ENCODE peak calls at places on chromosomes 4 and X, in six cellular contexts. X is posterior cingulate gyrus, Z is neural crest cell, S is AG08396, K is GM13977, H is iPS DF 19.7. Y is an unnamed sample.
A peak's percentile ranks its signal among the peaks of the same experiment; 100 is the strongest.

GRCh38 chr4:186095406-186095805 is 9.1 kb upstream of the FAM149A start:
- DNase-seq in X (no peak), Z (no peak), S (no peak), K (no peak), H (no peak), Y (no peak)

GRCh38 chrX:124010157-124010556 is 48.7 kb downstream of the STAG2 start:
- DNase-seq in X (no peak), Z (no peak), S (no peak), K (no peak), H (no peak), Y (no peak)

GRCh38 chrX:125205084-125205917 is 114.4 kb upstream of the TEX13C start:
- DNase-seq in X (peak; percentile 43), Z (peak; percentile 64), S (peak; percentile 17), K (peak; percentile 12), H (peak; percentile 60), Y (peak; percentile 54)

GRCh38 chr4:2135083-2135482 is 76.0 kb downstream of the NAT8L start:
- DNase-seq in X (no peak), Z (no peak), S (peak; percentile 33), K (peak; percentile 35), H (no peak), Y (peak; percentile 83)

GRCh38 chr4:6380746-6381411 is 91.5 kb downstream of the PPP2R2C start:
- DNase-seq in X (no peak), Z (no peak), S (no peak), K (no peak), H (no peak), Y (no peak)

GRCh38 chr4:10762541-10762940 is 78.0 kb upstream of the CLNK start:
- DNase-seq in X (no peak), Z (no peak), S (peak; percentile 23), K (no peak), H (no peak), Y (no peak)

GRCh38 chrX:103774070-103774642 is 2.5 kb upstream of the PLP1 start:
- DNase-seq in X (no peak), Z (no peak), S (peak; percentile 32), K (no peak), H (no peak), Y (peak; percentile 26)

GRCh38 chr4:185479507-185479971 is 8.0 kb upstream of the CCDC110 start:
- DNase-seq in X (no peak), Z (no peak), S (no peak), K (peak; percentile 71), H (no peak), Y (no peak)

GRCh38 chrX:134669378-134670098 is 11.3 kb upstream of the PLAC1 start:
- DNase-seq in X (no peak), Z (no peak), S (peak; percentile 83), K (no peak), H (no peak), Y (no peak)

GRCh38 chrX:41600266-41600665 is 88.5 kb upstream of the GPR34 start:
- DNase-seq in X (no peak), Z (no peak), S (peak; percentile 43), K (no peak), H (no peak), Y (no peak)

GRCh38 chrX:72340572-72340971 is 34.9 kb upstream of the CITED1 start:
- DNase-seq in X (no peak), Z (no peak), S (no peak), K (no peak), H (no peak), Y (no peak)

GRCh38 chr4:71296945-71297344 is 41.9 kb upstream of the SLC4A4 start:
- DNase-seq in X (no peak), Z (no peak), S (no peak), K (no peak), H (no peak), Y (no peak)

GRCh38 chr4:76457885-76458284 is 22.9 kb downstream of the SHROOM3 start:
- DNase-seq in X (no peak), Z (no peak), S (no peak), K (no peak), H (no peak), Y (no peak)

GRCh38 chr4:15506464-15506863 is 36.8 kb downstream of the CC2D2A start:
- DNase-seq in X (no peak), Z (no peak), S (peak; percentile 13), K (no peak), H (no peak), Y (no peak)

GRCh38 chrX:9160698-9161329 is 126.9 kb upstream of the FAM9B start:
- DNase-seq in X (no peak), Z (no peak), S (no peak), K (no peak), H (no peak), Y (no peak)

GRCh38 chr4:6348408-6348807 is 78.8 kb downstream of the WFS1 start:
- DNase-seq in X (no peak), Z (no peak), S (no peak), K (no peak), H (no peak), Y (no peak)

GRCh38 chr4:88143504-88143903 is 14.9 kb downstream of the ABCG2 start:
- DNase-seq in X (no peak), Z (no peak), S (no peak), K (no peak), H (no peak), Y (no peak)

GRCh38 chr4:109730294-109731051 is 603 bp upstream of the PLA2G12A start:
- DNase-seq in X (peak; percentile 45), Z (peak; percentile 42), S (peak; percentile 67), K (no peak), H (no peak), Y (peak; percentile 77)

GRCh38 chrX:104419926-104420325 is 146.1 kb upstream of the IL1RAPL2 start:
- DNase-seq in X (no peak), Z (no peak), S (no peak), K (no peak), H (no peak), Y (no peak)

GRCh38 chr4:16626945-16627344 is 271.5 kb downstream of the LDB2 start:
- DNase-seq in X (no peak), Z (no peak), S (peak; percentile 88), K (no peak), H (no peak), Y (no peak)

GRCh38 chrX:100645106-100645505 is 1.1 kb downstream of the SRPX2 start:
- DNase-seq in X (no peak), Z (no peak), S (no peak), K (no peak), H (no peak), Y (no peak)

GRCh38 chrX:18994713-18995112 is 10.8 kb upstream of the PHKA2 start:
- DNase-seq in X (no peak), Z (no peak), S (peak; percentile 57), K (no peak), H (no peak), Y (no peak)

GRCh38 chr4:1192091-1192492 is 19.7 kb upstream of the SPON2 start:
- DNase-seq in X (peak; percentile 81), Z (no peak), S (peak; percentile 95), K (no peak), H (no peak), Y (no peak)

GRCh38 chrX:111270339-111270738 is at the start of gene CAPN6:
- DNase-seq in X (no peak), Z (no peak), S (peak; percentile 6), K (no peak), H (peak; percentile 45), Y (no peak)

GRCh38 chrX:68991691-68992345 is 163.0 kb downstream of the EFNB1 start:
- DNase-seq in X (no peak), Z (no peak), S (no peak), K (no peak), H (no peak), Y (no peak)

GRCh38 chr4:178599521-178599920 is 1157.3 kb upstream of the AGA start:
- DNase-seq in X (no peak), Z (no peak), S (no peak), K (no peak), H (no peak), Y (no peak)

GRCh38 chr4:610411-611261 is 14.7 kb upstream of the PDE6B start:
- DNase-seq in X (no peak), Z (no peak), S (no peak), K (no peak), H (no peak), Y (no peak)

GRCh38 chrX:88135735-88136134 is 611.3 kb upstream of the CPXCR1 start:
- DNase-seq in X (no peak), Z (no peak), S (no peak), K (no peak), H (no peak), Y (peak; percentile 43)

GRCh38 chr4:48275247-48275646 is 5.6 kb upstream of the TEC start:
- DNase-seq in X (no peak), Z (no peak), S (peak; percentile 29), K (peak; percentile 33), H (no peak), Y (peak; percentile 68)

GRCh38 chrX:50606300-50606950 is 135.8 kb upstream of the DGKK start:
- DNase-seq in X (no peak), Z (no peak), S (no peak), K (no peak), H (no peak), Y (no peak)

GRCh38 chrX:46643636-46644035 is 70.1 kb downstream of the CHST7 start:
- DNase-seq in X (no peak), Z (no peak), S (no peak), K (no peak), H (no peak), Y (no peak)

GRCh38 chr4:4914059-4914820 is 54.8 kb downstream of the MSX1 start:
- DNase-seq in X (no peak), Z (no peak), S (no peak), K (no peak), H (no peak), Y (no peak)

GRCh38 chrX:83508526-83509245 is 596 bp downstream of the POU3F4 start:
- DNase-seq in X (no peak), Z (no peak), S (no peak), K (no peak), H (no peak), Y (no peak)

GRCh38 chr4:53507671-53508286 is 83.5 kb downstream of the LNX1 start:
- DNase-seq in X (no peak), Z (no peak), S (no peak), K (no peak), H (no peak), Y (no peak)

GRCh38 chrX:1521459-1521956 is 15.5 kb downstream of the P2RY8 start:
- DNase-seq in X (no peak), Z (no peak), S (no peak), K (peak; percentile 83), H (peak; percentile 50), Y (peak; percentile 100)

GRCh38 chr4:176277162-176277904 is 8.3 kb upstream of the ASB5 start:
- DNase-seq in X (peak; percentile 25), Z (peak; percentile 18), S (peak; percentile 70), K (peak; percentile 42), H (no peak), Y (peak; percentile 44)